ENCODE peak calls at places on chromosomes 4 and X, in five cellular contexts. Y is psoas muscle, S is AG04449, W is tibial artery, N is IMR-90. V is an unnamed sample.

GRCh38 chr4:66048861-66049260 is 378.6 kb upstream of the EPHA5 start:
- DNase-seq in Y (no peak), W (no peak), N (no peak), S (no peak), V (no peak)

GRCh38 chr4:111283066-111283677 is 660.3 kb upstream of the PITX2 start:
- DNase-seq in N (peak), Y (peak), W (peak), S (no peak), V (no peak)

GRCh38 chr4:136355970-136356369 is 1176.3 kb downstream of the PCDH18 start:
- DNase-seq in W (no peak), S (no peak), N (no peak), Y (no peak), V (no peak)

GRCh38 chrX:112840382-112841113 is at the start of gene AMOT:
- DNase-seq in S (no peak), Y (peak), W (peak), N (peak), V (no peak)

GRCh38 chr4:141636077-141636770 is at the start of gene IL15:
- DNase-seq in S (no peak), N (peak), Y (peak), W (peak), V (no peak)

GRCh38 chr4:10730019-10730418 is 45.5 kb upstream of the CLNK start:
- DNase-seq in Y (no peak), N (no peak), S (no peak), W (no peak), V (no peak)

GRCh38 chrX:118736394-118737010 is 9.1 kb downstream of the IL13RA1 start:
- DNase-seq in N (no peak), Y (no peak), S (no peak), W (no peak), V (no peak)

GRCh38 chr4:140856692-140857091 is 100.5 kb upstream of the TBC1D9 start:
- DNase-seq in S (no peak), Y (no peak), N (peak), W (no peak), V (peak)

GRCh38 chr4:155675709-155676429 is 9.2 kb downstream of the GUCY1A1 start:
- DNase-seq in N (no peak), Y (no peak), S (no peak), W (no peak), V (no peak)

GRCh38 chr4:97142893-97143292 is 1000.4 kb downstream of the STPG2 start:
- DNase-seq in S (no peak), N (no peak), W (no peak), Y (no peak), V (no peak)

GRCh38 chr4:76213415-76214268 is at the start of gene SCARB2:
- DNase-seq in N (peak), S (no peak), Y (peak), W (peak), V (peak)

GRCh38 chr4:7757501-7758443 is 181.9 kb downstream of the AFAP1 start:
- DNase-seq in W (no peak), N (no peak), S (no peak), Y (no peak), V (no peak)

GRCh38 chr4:39259571-39260330 is 77.4 kb downstream of the WDR19 start:
- DNase-seq in Y (no peak), N (peak), W (no peak), S (peak), V (peak)

GRCh38 chr4:107261241-107261874 is 225.2 kb upstream of the DKK2 start:
- DNase-seq in W (no peak), N (no peak), S (no peak), Y (no peak), V (no peak)

GRCh38 chrX:46588263-46588662 is 14.7 kb downstream of the CHST7 start:
- DNase-seq in W (peak), N (peak), Y (peak), S (no peak), V (no peak)

GRCh38 chrX:7263961-7264360 is 116.0 kb upstream of the PUDP start:
- DNase-seq in W (no peak), Y (no peak), N (no peak), S (no peak), V (no peak)

GRCh38 chr4:48792348-48793006 is 12.4 kb upstream of the FRYL start:
- DNase-seq in W (no peak), Y (no peak), S (no peak), N (no peak), V (no peak)

GRCh38 chr4:138037716-138038115 is 204.4 kb downstream of the SLC7A11 start:
- DNase-seq in W (no peak), S (no peak), N (peak), Y (no peak), V (peak)

GRCh38 chr4:113888006-113888405 is 91.4 kb downstream of the ARSJ start:
- DNase-seq in Y (no peak), N (no peak), S (no peak), W (no peak), V (no peak)

GRCh38 chr4:184267673-184268573 is 50.2 kb upstream of the ENPP6 start:
- DNase-seq in N (peak), S (peak), Y (no peak), W (no peak), V (peak)

GRCh38 chrX:19005909-19006308 is 22.0 kb upstream of the PHKA2 start:
- DNase-seq in Y (no peak), S (no peak), W (no peak), N (no peak), V (no peak)
- TF ChIP-seq CTCF in Y (no peak), S (no peak), W (no peak), N (no peak), V (no peak)

DNA sequence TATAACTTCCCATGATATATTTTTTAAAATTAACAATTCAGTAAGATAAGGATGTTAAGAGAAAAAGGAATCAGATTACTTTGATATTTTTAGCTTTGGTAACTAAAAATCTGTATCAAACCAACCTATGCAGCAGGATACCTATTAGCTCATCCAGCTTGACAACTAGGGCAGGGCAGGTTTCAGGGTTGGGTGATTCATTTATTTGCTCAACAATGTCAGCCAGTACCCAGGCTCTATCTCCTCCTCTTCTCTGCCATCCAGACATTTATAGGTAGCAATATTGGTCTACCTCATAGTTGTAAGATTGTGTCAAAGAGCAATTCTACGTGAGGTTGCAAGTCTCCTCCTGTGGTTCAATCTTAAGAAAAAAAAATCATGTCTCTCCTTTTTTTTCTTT is 421.9 kb downstream of the ANKRD50 start:
- DNase-seq in S (no peak), Y (no peak), W (no peak), N (no peak), V (no peak)
- TF ChIP-seq CTCF in S (no peak), Y (no peak), W (no peak), N (no peak), V (no peak)

GRCh38 chr4:71713611-71714203 is 70.2 kb downstream of the GC start:
- DNase-seq in Y (no peak), N (peak), W (no peak), S (peak), V (peak)
- TF ChIP-seq CTCF in Y (peak), N (peak), W (peak), S (peak), V (peak)

GRCh38 chrX:131068945-131069719 is 11.0 kb downstream of the ARHGAP36 start:
- DNase-seq in S (no peak), N (no peak), Y (no peak), W (no peak), V (no peak)
- TF ChIP-seq CTCF in S (peak), N (peak), Y (peak), W (no peak), V (peak)

GRCh38 chr4:6701371-6701770 is 7.7 kb downstream of the S100P start:
- DNase-seq in Y (no peak), S (no peak), W (no peak), N (no peak), V (no peak)
- TF ChIP-seq CTCF in Y (no peak), S (peak), W (no peak), N (peak), V (peak)

V was measured in AG09319.